ENCODE peak calls at places on chromosomes 16 and 17, in six cellular contexts. One of them, this sample, is unnamed.

GRCh38 chr17:4800462-4801185 is 1.5 kb downstream of the C17orf114 start:
- DNase-seq in BJ: no peak
- DNase-seq in HT-29: no peak
- DNase-seq in activated gamma-delta T cell treated with Interleukin-2 at 50 U/mL for 16 hours: no peak
- DNase-seq in K562: peak; percentile 10
- DNase-seq in stimulated activated CD4-positive, alpha-beta T cell treated with anti-CD3 and anti-CD28 coated beads, Interleukin-15, amount 100 ng/mL, for 24 hours: no peak
- DNase-seq in this sample: no peak

GRCh38 chr17:60971515-60972369 is 294.1 kb downstream of the BCAS3 start:
- DNase-seq in HT-29: peak; percentile 61
- DNase-seq in activated gamma-delta T cell treated with Interleukin-2 at 50 U/mL for 16 hours: peak; percentile 10
- DNase-seq in BJ: no peak
- DNase-seq in K562: peak; percentile 23
- DNase-seq in stimulated activated CD4-positive, alpha-beta T cell treated with anti-CD3 and anti-CD28 coated beads, Interleukin-15, amount 100 ng/mL, for 24 hours: peak; percentile 54
- DNase-seq in this sample: peak; percentile 75

GRCh38 chr17:7233701-7234099 is 617 bp downstream of the DVL2 start:
- DNase-seq in activated gamma-delta T cell treated with Interleukin-2 at 50 U/mL for 16 hours: no peak
- DNase-seq in stimulated activated CD4-positive, alpha-beta T cell treated with anti-CD3 and anti-CD28 coated beads, Interleukin-15, amount 100 ng/mL, for 24 hours: no peak
- DNase-seq in BJ: no peak
- DNase-seq in K562: no peak
- DNase-seq in HT-29: no peak
- DNase-seq in this sample: no peak

GRCh38 chr16:886802-887731 is 83.7 kb downstream of the LMF1 start:
- DNase-seq in activated gamma-delta T cell treated with Interleukin-2 at 50 U/mL for 16 hours: no peak
- DNase-seq in HT-29: no peak
- DNase-seq in BJ: no peak
- DNase-seq in stimulated activated CD4-positive, alpha-beta T cell treated with anti-CD3 and anti-CD28 coated beads, Interleukin-15, amount 100 ng/mL, for 24 hours: no peak
- DNase-seq in K562: no peak
- DNase-seq in this sample: no peak

GRCh38 chr17:9291912-9292562 is 270.7 kb downstream of the NTN1 start:
- DNase-seq in HT-29: peak; percentile 38
- DNase-seq in K562: peak; percentile 20
- DNase-seq in activated gamma-delta T cell treated with Interleukin-2 at 50 U/mL for 16 hours: peak; percentile 7
- DNase-seq in BJ: no peak
- DNase-seq in stimulated activated CD4-positive, alpha-beta T cell treated with anti-CD3 and anti-CD28 coated beads, Interleukin-15, amount 100 ng/mL, for 24 hours: peak; percentile 62
- DNase-seq in this sample: no peak

GRCh38 chr16:49934557-49935260 is 78.8 kb upstream of the ZNF423 start:
- DNase-seq in stimulated activated CD4-positive, alpha-beta T cell treated with anti-CD3 and anti-CD28 coated beads, Interleukin-15, amount 100 ng/mL, for 24 hours: no peak
- DNase-seq in activated gamma-delta T cell treated with Interleukin-2 at 50 U/mL for 16 hours: no peak
- DNase-seq in HT-29: no peak
- DNase-seq in BJ: no peak
- DNase-seq in K562: no peak
- DNase-seq in this sample: no peak

GRCh38 chr17:81909966-81910839 is 996 bp downstream of the PCYT2 start:
- DNase-seq in K562: no peak
- DNase-seq in stimulated activated CD4-positive, alpha-beta T cell treated with anti-CD3 and anti-CD28 coated beads, Interleukin-15, amount 100 ng/mL, for 24 hours: no peak
- DNase-seq in HT-29: peak; percentile 40
- DNase-seq in activated gamma-delta T cell treated with Interleukin-2 at 50 U/mL for 16 hours: no peak
- DNase-seq in BJ: no peak
- DNase-seq in this sample: peak; percentile 45

GRCh38 chr17:43661699-43662431 is at the start of gene MEOX1:
- DNase-seq in HT-29: no peak
- DNase-seq in K562: no peak
- DNase-seq in activated gamma-delta T cell treated with Interleukin-2 at 50 U/mL for 16 hours: no peak
- DNase-seq in BJ: peak; percentile 41
- DNase-seq in stimulated activated CD4-positive, alpha-beta T cell treated with anti-CD3 and anti-CD28 coated beads, Interleukin-15, amount 100 ng/mL, for 24 hours: peak; percentile 62
- DNase-seq in this sample: no peak

GRCh38 chr17:28029033-28029432 is 13.4 kb upstream of the NLK start:
- DNase-seq in activated gamma-delta T cell treated with Interleukin-2 at 50 U/mL for 16 hours: no peak
- DNase-seq in K562: peak; percentile 67
- DNase-seq in BJ: no peak
- DNase-seq in HT-29: no peak
- DNase-seq in stimulated activated CD4-positive, alpha-beta T cell treated with anti-CD3 and anti-CD28 coated beads, Interleukin-15, amount 100 ng/mL, for 24 hours: no peak
- DNase-seq in this sample: peak; percentile 91

GRCh38 chr16:1640261-1640956 is 28.2 kb downstream of the CRAMP1 start:
- DNase-seq in HT-29: no peak
- DNase-seq in activated gamma-delta T cell treated with Interleukin-2 at 50 U/mL for 16 hours: no peak
- DNase-seq in K562: no peak
- DNase-seq in stimulated activated CD4-positive, alpha-beta T cell treated with anti-CD3 and anti-CD28 coated beads, Interleukin-15, amount 100 ng/mL, for 24 hours: no peak
- DNase-seq in BJ: no peak
- DNase-seq in this sample: no peak

GRCh38 chr16:3182608-3183444 is 5.2 kb upstream of the OR1F1 start:
- DNase-seq in activated gamma-delta T cell treated with Interleukin-2 at 50 U/mL for 16 hours: peak; percentile 37
- DNase-seq in BJ: no peak
- DNase-seq in K562: peak; percentile 74
- DNase-seq in HT-29: peak; percentile 39
- DNase-seq in stimulated activated CD4-positive, alpha-beta T cell treated with anti-CD3 and anti-CD28 coated beads, Interleukin-15, amount 100 ng/mL, for 24 hours: peak; percentile 82
- DNase-seq in this sample: peak; percentile 66

GRCh38 chr17:69223809-69224208 is 4.8 kb downstream of the ABCA10 start:
- DNase-seq in HT-29: no peak
- DNase-seq in stimulated activated CD4-positive, alpha-beta T cell treated with anti-CD3 and anti-CD28 coated beads, Interleukin-15, amount 100 ng/mL, for 24 hours: no peak
- DNase-seq in BJ: no peak
- DNase-seq in K562: no peak
- DNase-seq in activated gamma-delta T cell treated with Interleukin-2 at 50 U/mL for 16 hours: no peak
- DNase-seq in this sample: no peak

GRCh38 chr17:39652635-39653315 is 12.4 kb upstream of the TCAP start:
- DNase-seq in stimulated activated CD4-positive, alpha-beta T cell treated with anti-CD3 and anti-CD28 coated beads, Interleukin-15, amount 100 ng/mL, for 24 hours: no peak
- DNase-seq in K562: no peak
- DNase-seq in activated gamma-delta T cell treated with Interleukin-2 at 50 U/mL for 16 hours: no peak
- DNase-seq in BJ: no peak
- DNase-seq in HT-29: peak; percentile 46
- DNase-seq in this sample: no peak

GRCh38 chr17:1920948-1921351 is 91.1 kb downstream of the RPA1 start:
- DNase-seq in stimulated activated CD4-positive, alpha-beta T cell treated with anti-CD3 and anti-CD28 coated beads, Interleukin-15, amount 100 ng/mL, for 24 hours: no peak
- DNase-seq in activated gamma-delta T cell treated with Interleukin-2 at 50 U/mL for 16 hours: no peak
- DNase-seq in K562: no peak
- DNase-seq in HT-29: no peak
- DNase-seq in BJ: no peak
- DNase-seq in this sample: no peak

GRCh38 chr16:85137323-85138072 is 25.2 kb upstream of the CIBAR2 start:
- DNase-seq in stimulated activated CD4-positive, alpha-beta T cell treated with anti-CD3 and anti-CD28 coated beads, Interleukin-15, amount 100 ng/mL, for 24 hours: no peak
- DNase-seq in activated gamma-delta T cell treated with Interleukin-2 at 50 U/mL for 16 hours: no peak
- DNase-seq in K562: no peak
- DNase-seq in BJ: no peak
- DNase-seq in HT-29: peak; percentile 47
- DNase-seq in this sample: no peak

GRCh38 chr17:77879896-77880280 is 78.6 kb upstream of the TNRC6C start:
- DNase-seq in K562: no peak
- DNase-seq in HT-29: no peak
- DNase-seq in stimulated activated CD4-positive, alpha-beta T cell treated with anti-CD3 and anti-CD28 coated beads, Interleukin-15, amount 100 ng/mL, for 24 hours: no peak
- DNase-seq in activated gamma-delta T cell treated with Interleukin-2 at 50 U/mL for 16 hours: no peak
- DNase-seq in BJ: no peak
- DNase-seq in this sample: no peak

GRCh38 chr16:180921-181667 is 835 bp downstream of the HBQ1 start:
- DNase-seq in BJ: no peak
- DNase-seq in HT-29: peak; percentile 82
- DNase-seq in stimulated activated CD4-positive, alpha-beta T cell treated with anti-CD3 and anti-CD28 coated beads, Interleukin-15, amount 100 ng/mL, for 24 hours: peak; percentile 89
- DNase-seq in K562: peak; percentile 93
- DNase-seq in activated gamma-delta T cell treated with Interleukin-2 at 50 U/mL for 16 hours: peak; percentile 86
- DNase-seq in this sample: peak; percentile 95

GRCh38 chr16:58491-59439 is 5.1 kb downstream of the SNRNP25 start:
- DNase-seq in HT-29: no peak
- DNase-seq in K562: no peak
- DNase-seq in BJ: no peak
- DNase-seq in activated gamma-delta T cell treated with Interleukin-2 at 50 U/mL for 16 hours: no peak
- DNase-seq in stimulated activated CD4-positive, alpha-beta T cell treated with anti-CD3 and anti-CD28 coated beads, Interleukin-15, amount 100 ng/mL, for 24 hours: no peak
- DNase-seq in this sample: no peak

GRCh38 chr16:75042423-75043174 is 43.8 kb downstream of the ZNRF1 start:
- DNase-seq in BJ: no peak
- DNase-seq in stimulated activated CD4-positive, alpha-beta T cell treated with anti-CD3 and anti-CD28 coated beads, Interleukin-15, amount 100 ng/mL, for 24 hours: no peak
- DNase-seq in activated gamma-delta T cell treated with Interleukin-2 at 50 U/mL for 16 hours: no peak
- DNase-seq in HT-29: no peak
- DNase-seq in K562: no peak
- DNase-seq in this sample: no peak

GRCh38 chr17:12812877-12813276 is 23.6 kb downstream of the ARHGAP44 start:
- DNase-seq in activated gamma-delta T cell treated with Interleukin-2 at 50 U/mL for 16 hours: no peak
- DNase-seq in BJ: no peak
- DNase-seq in K562: no peak
- DNase-seq in stimulated activated CD4-positive, alpha-beta T cell treated with anti-CD3 and anti-CD28 coated beads, Interleukin-15, amount 100 ng/mL, for 24 hours: no peak
- DNase-seq in HT-29: no peak
- DNase-seq in this sample: no peak

GRCh38 chr16:86931410-86931941 is 353.1 kb downstream of the FOXL1 start:
- DNase-seq in BJ: peak; percentile 52
- DNase-seq in K562: peak; percentile 26
- DNase-seq in HT-29: no peak
- DNase-seq in activated gamma-delta T cell treated with Interleukin-2 at 50 U/mL for 16 hours: no peak
- DNase-seq in stimulated activated CD4-positive, alpha-beta T cell treated with anti-CD3 and anti-CD28 coated beads, Interleukin-15, amount 100 ng/mL, for 24 hours: no peak
- DNase-seq in this sample: no peak

GRCh38 chr17:10521949-10522348 is 3.6 kb upstream of the MYH1 start:
- DNase-seq in HT-29: no peak
- DNase-seq in K562: no peak
- DNase-seq in stimulated activated CD4-positive, alpha-beta T cell treated with anti-CD3 and anti-CD28 coated beads, Interleukin-15, amount 100 ng/mL, for 24 hours: no peak
- DNase-seq in BJ: no peak
- DNase-seq in activated gamma-delta T cell treated with Interleukin-2 at 50 U/mL for 16 hours: no peak
- DNase-seq in this sample: no peak

GRCh38 chr17:32142857-32143524 is 689 bp downstream of the RHOT1 start:
- DNase-seq in stimulated activated CD4-positive, alpha-beta T cell treated with anti-CD3 and anti-CD28 coated beads, Interleukin-15, amount 100 ng/mL, for 24 hours: peak; percentile 47
- DNase-seq in HT-29: peak; percentile 84
- DNase-seq in K562: peak; percentile 94
- DNase-seq in activated gamma-delta T cell treated with Interleukin-2 at 50 U/mL for 16 hours: peak; percentile 6
- DNase-seq in BJ: no peak
- DNase-seq in this sample: peak; percentile 92

GRCh38 chr17:61496957-61497653 is 44.9 kb downstream of the TBX4 start:
- DNase-seq in K562: no peak
- DNase-seq in activated gamma-delta T cell treated with Interleukin-2 at 50 U/mL for 16 hours: no peak
- DNase-seq in BJ: peak; percentile 38
- DNase-seq in HT-29: no peak
- DNase-seq in stimulated activated CD4-positive, alpha-beta T cell treated with anti-CD3 and anti-CD28 coated beads, Interleukin-15, amount 100 ng/mL, for 24 hours: no peak
- DNase-seq in this sample: no peak

GRCh38 chr17:31533546-31534155 is 142.2 kb downstream of the RAB11FIP4 start:
- DNase-seq in K562: peak; percentile 64
- DNase-seq in activated gamma-delta T cell treated with Interleukin-2 at 50 U/mL for 16 hours: no peak
- DNase-seq in HT-29: peak; percentile 42
- DNase-seq in BJ: no peak
- DNase-seq in stimulated activated CD4-positive, alpha-beta T cell treated with anti-CD3 and anti-CD28 coated beads, Interleukin-15, amount 100 ng/mL, for 24 hours: peak; percentile 56
- DNase-seq in this sample: peak; percentile 39

GRCh38 chr16:11674818-11675560 is 6.7 kb downstream of the SNN start:
- DNase-seq in K562: no peak
- DNase-seq in BJ: no peak
- DNase-seq in stimulated activated CD4-positive, alpha-beta T cell treated with anti-CD3 and anti-CD28 coated beads, Interleukin-15, amount 100 ng/mL, for 24 hours: no peak
- DNase-seq in HT-29: peak; percentile 70
- DNase-seq in activated gamma-delta T cell treated with Interleukin-2 at 50 U/mL for 16 hours: no peak
- DNase-seq in this sample: no peak

GRCh38 chr16:24737391-24737871 is 8.0 kb downstream of the TNRC6A start:
- DNase-seq in stimulated activated CD4-positive, alpha-beta T cell treated with anti-CD3 and anti-CD28 coated beads, Interleukin-15, amount 100 ng/mL, for 24 hours: no peak
- DNase-seq in BJ: peak; percentile 12
- DNase-seq in HT-29: no peak
- DNase-seq in activated gamma-delta T cell treated with Interleukin-2 at 50 U/mL for 16 hours: no peak
- DNase-seq in K562: no peak
- DNase-seq in this sample: no peak

GRCh38 chr16:12907670-12908233 is 6.4 kb downstream of the SHISA9 start:
- DNase-seq in stimulated activated CD4-positive, alpha-beta T cell treated with anti-CD3 and anti-CD28 coated beads, Interleukin-15, amount 100 ng/mL, for 24 hours: peak; percentile 9
- DNase-seq in HT-29: no peak
- DNase-seq in activated gamma-delta T cell treated with Interleukin-2 at 50 U/mL for 16 hours: no peak
- DNase-seq in K562: peak; percentile 24
- DNase-seq in BJ: no peak
- DNase-seq in this sample: peak; percentile 35

GRCh38 chr17:9192010-9192409 is 170.7 kb downstream of the NTN1 start:
- DNase-seq in BJ: no peak
- DNase-seq in HT-29: no peak
- DNase-seq in stimulated activated CD4-positive, alpha-beta T cell treated with anti-CD3 and anti-CD28 coated beads, Interleukin-15, amount 100 ng/mL, for 24 hours: no peak
- DNase-seq in activated gamma-delta T cell treated with Interleukin-2 at 50 U/mL for 16 hours: no peak
- DNase-seq in K562: no peak
- DNase-seq in this sample: no peak

GRCh38 chr17:57906910-57907309 is 48.3 kb downstream of the CUEDC1 start:
- DNase-seq in K562: no peak
- DNase-seq in HT-29: no peak
- DNase-seq in BJ: no peak
- DNase-seq in activated gamma-delta T cell treated with Interleukin-2 at 50 U/mL for 16 hours: no peak
- DNase-seq in stimulated activated CD4-positive, alpha-beta T cell treated with anti-CD3 and anti-CD28 coated beads, Interleukin-15, amount 100 ng/mL, for 24 hours: no peak
- DNase-seq in this sample: no peak

GRCh38 chr16:46736695-46737094 is 11.4 kb downstream of the MYLK3 start:
- DNase-seq in HT-29: no peak
- DNase-seq in K562: no peak
- DNase-seq in BJ: no peak
- DNase-seq in stimulated activated CD4-positive, alpha-beta T cell treated with anti-CD3 and anti-CD28 coated beads, Interleukin-15, amount 100 ng/mL, for 24 hours: no peak
- DNase-seq in activated gamma-delta T cell treated with Interleukin-2 at 50 U/mL for 16 hours: no peak
- DNase-seq in this sample: no peak

GRCh38 chr16:67842509-67843342 is 606 bp downstream of the THAP11 start:
- DNase-seq in activated gamma-delta T cell treated with Interleukin-2 at 50 U/mL for 16 hours: peak; percentile 56
- DNase-seq in HT-29: peak; percentile 65
- DNase-seq in K562: no peak
- DNase-seq in BJ: no peak
- DNase-seq in stimulated activated CD4-positive, alpha-beta T cell treated with anti-CD3 and anti-CD28 coated beads, Interleukin-15, amount 100 ng/mL, for 24 hours: peak; percentile 70
- DNase-seq in this sample: peak; percentile 75

GRCh38 chr17:45650601-45651000 is 133.5 kb upstream of the CRHR1 start:
- DNase-seq in activated gamma-delta T cell treated with Interleukin-2 at 50 U/mL for 16 hours: no peak
- DNase-seq in K562: no peak
- DNase-seq in stimulated activated CD4-positive, alpha-beta T cell treated with anti-CD3 and anti-CD28 coated beads, Interleukin-15, amount 100 ng/mL, for 24 hours: no peak
- DNase-seq in HT-29: no peak
- DNase-seq in BJ: no peak
- DNase-seq in this sample: no peak

GRCh38 chr17:7213895-7214299 is 5.7 kb downstream of the DLG4 start:
- DNase-seq in BJ: no peak
- DNase-seq in stimulated activated CD4-positive, alpha-beta T cell treated with anti-CD3 and anti-CD28 coated beads, Interleukin-15, amount 100 ng/mL, for 24 hours: peak; percentile 73
- DNase-seq in activated gamma-delta T cell treated with Interleukin-2 at 50 U/mL for 16 hours: no peak
- DNase-seq in K562: peak; percentile 76
- DNase-seq in HT-29: peak; percentile 67
- DNase-seq in this sample: peak; percentile 87

GRCh38 chr17:4849011-4849536 is 15.9 kb downstream of the MINK1 start:
- DNase-seq in BJ: peak; percentile 58
- DNase-seq in K562: no peak
- DNase-seq in stimulated activated CD4-positive, alpha-beta T cell treated with anti-CD3 and anti-CD28 coated beads, Interleukin-15, amount 100 ng/mL, for 24 hours: no peak
- DNase-seq in HT-29: peak; percentile 70
- DNase-seq in activated gamma-delta T cell treated with Interleukin-2 at 50 U/mL for 16 hours: no peak
- DNase-seq in this sample: no peak